ENCODE peak calls at places on chromosomes 1 and 21, in six cellular contexts. One of them, this sample, is unnamed.

GRCh38 chr1:40232444-40232843 is 15.3 kb upstream of the TMCO2 start:
- DNase-seq in HepG2: no peak
- DNase-seq in HCT116: no peak
- DNase-seq in K562: no peak
- DNase-seq in H1: no peak
- DNase-seq in SK-N-SH: no peak
- DNase-seq in this sample: no peak

GRCh38 chr1:81654147-81654546 is 146.6 kb upstream of the ADGRL2 start:
- DNase-seq in K562: no peak
- DNase-seq in HCT116: no peak
- DNase-seq in SK-N-SH: no peak
- DNase-seq in H1: no peak
- DNase-seq in HepG2: no peak
- DNase-seq in this sample: no peak

GRCh38 chr1:17696417-17697301 is 58.5 kb upstream of the ACTL8 start:
- DNase-seq in HCT116: peak
- DNase-seq in HepG2: no peak
- DNase-seq in H1: peak
- DNase-seq in K562: no peak
- DNase-seq in SK-N-SH: no peak
- DNase-seq in this sample: peak

GRCh38 chr1:228455715-228456114 is 31.5 kb upstream of the RNF187 start:
- DNase-seq in HepG2: no peak
- DNase-seq in HCT116: no peak
- DNase-seq in H1: no peak
- DNase-seq in SK-N-SH: no peak
- DNase-seq in K562: no peak
- DNase-seq in this sample: no peak

GRCh38 chr1:169466259-169467230 is 19.2 kb downstream of the SLC19A2 start:
- DNase-seq in H1: no peak
- DNase-seq in K562: peak
- DNase-seq in SK-N-SH: peak
- DNase-seq in HCT116: peak
- DNase-seq in HepG2: peak
- DNase-seq in this sample: no peak

GRCh38 chr1:45018599-45019230 is 6.7 kb downstream of the UROD start:
- DNase-seq in SK-N-SH: peak
- DNase-seq in HepG2: peak
- DNase-seq in HCT116: peak
- DNase-seq in H1: no peak
- DNase-seq in K562: peak
- DNase-seq in this sample: no peak

GRCh38 chr1:41724248-41724647 is 194.5 kb downstream of the HIVEP3 start:
- DNase-seq in H1: no peak
- DNase-seq in HCT116: no peak
- DNase-seq in SK-N-SH: no peak
- DNase-seq in HepG2: no peak
- DNase-seq in K562: no peak
- DNase-seq in this sample: no peak

GRCh38 chr21:33541105-33541711 is 709 bp downstream of the GART start:
- DNase-seq in K562: peak
- DNase-seq in HCT116: no peak
- DNase-seq in H1: no peak
- DNase-seq in SK-N-SH: no peak
- DNase-seq in HepG2: peak
- DNase-seq in this sample: peak

GRCh38 chr1:24420547-24420946 is 4.9 kb downstream of the NIPAL3 start:
- DNase-seq in HCT116: no peak
- DNase-seq in SK-N-SH: no peak
- DNase-seq in H1: no peak
- DNase-seq in HepG2: no peak
- DNase-seq in K562: no peak
- DNase-seq in this sample: no peak

GRCh38 chr1:34511802-34512201 is 243.0 kb upstream of the GJB5 start:
- DNase-seq in SK-N-SH: no peak
- DNase-seq in HepG2: no peak
- DNase-seq in K562: no peak
- DNase-seq in H1: no peak
- DNase-seq in HCT116: no peak
- DNase-seq in this sample: no peak

GRCh38 chr1:178649582-178650350 is 75.3 kb upstream of the RALGPS2 start:
- DNase-seq in SK-N-SH: no peak
- DNase-seq in K562: no peak
- DNase-seq in HepG2: no peak
- DNase-seq in H1: no peak
- DNase-seq in HCT116: no peak
- DNase-seq in this sample: no peak

GRCh38 chr1:62318756-62319544 is at the start of gene KANK4:
- DNase-seq in K562: no peak
- DNase-seq in H1: no peak
- DNase-seq in HepG2: peak
- DNase-seq in HCT116: no peak
- DNase-seq in SK-N-SH: peak
- DNase-seq in this sample: no peak

GRCh38 chr1:113405573-113405972 is 15.3 kb downstream of the MAGI3 start:
- DNase-seq in SK-N-SH: no peak
- DNase-seq in HCT116: no peak
- DNase-seq in H1: no peak
- DNase-seq in K562: no peak
- DNase-seq in HepG2: peak
- DNase-seq in this sample: no peak

GRCh38 chr1:85289207-85289847 is 12.9 kb upstream of the BCL10 start:
- DNase-seq in HepG2: no peak
- DNase-seq in SK-N-SH: no peak
- DNase-seq in HCT116: peak
- DNase-seq in H1: no peak
- DNase-seq in K562: peak
- DNase-seq in this sample: peak

GRCh38 chr1:116289219-116289618 is 83.8 kb upstream of the ATP1A1 start:
- DNase-seq in HepG2: peak
- DNase-seq in HCT116: no peak
- DNase-seq in SK-N-SH: no peak
- DNase-seq in K562: no peak
- DNase-seq in H1: no peak
- DNase-seq in this sample: no peak

GRCh38 chr1:27572019-27572678 is 31.8 kb downstream of the AHDC1 start:
- DNase-seq in HCT116: no peak
- DNase-seq in SK-N-SH: no peak
- DNase-seq in H1: no peak
- DNase-seq in K562: peak
- DNase-seq in HepG2: no peak
- DNase-seq in this sample: no peak

GRCh38 chr21:40595806-40596205 is 251.2 kb downstream of the DSCAM start:
- DNase-seq in SK-N-SH: no peak
- DNase-seq in H1: no peak
- DNase-seq in HCT116: no peak
- DNase-seq in HepG2: no peak
- DNase-seq in K562: no peak
- DNase-seq in this sample: no peak

GRCh38 chr1:238562376-238562775 is 671.7 kb upstream of the ZP4 start:
- DNase-seq in SK-N-SH: no peak
- DNase-seq in K562: no peak
- DNase-seq in H1: no peak
- DNase-seq in HepG2: no peak
- DNase-seq in HCT116: no peak
- DNase-seq in this sample: no peak

GRCh38 chr1:10070206-10070605 is 37.4 kb downstream of the UBE4B start:
- DNase-seq in SK-N-SH: no peak
- DNase-seq in K562: no peak
- DNase-seq in H1: no peak
- DNase-seq in HepG2: no peak
- DNase-seq in HCT116: no peak
- DNase-seq in this sample: no peak

GRCh38 chr1:219347843-219348475 is 174.3 kb downstream of the LYPLAL1 start:
- DNase-seq in HepG2: no peak
- DNase-seq in H1: no peak
- DNase-seq in K562: no peak
- DNase-seq in HCT116: no peak
- DNase-seq in SK-N-SH: no peak
- DNase-seq in this sample: no peak

GRCh38 chr1:223421025-223421424 is 27.8 kb downstream of the CCDC185 start:
- DNase-seq in HCT116: no peak
- DNase-seq in SK-N-SH: no peak
- DNase-seq in H1: no peak
- DNase-seq in HepG2: no peak
- DNase-seq in K562: no peak
- DNase-seq in this sample: no peak

GRCh38 chr1:70672333-70672935 is 261.4 kb downstream of the CTH start:
- DNase-seq in K562: no peak
- DNase-seq in HCT116: no peak
- DNase-seq in H1: no peak
- DNase-seq in SK-N-SH: no peak
- DNase-seq in HepG2: no peak
- DNase-seq in this sample: no peak

GRCh38 chr1:58909162-58909560 is 125.3 kb upstream of the JUN start:
- DNase-seq in H1: no peak
- DNase-seq in HCT116: no peak
- DNase-seq in SK-N-SH: no peak
- DNase-seq in HepG2: no peak
- DNase-seq in K562: no peak
- DNase-seq in this sample: no peak

GRCh38 chr1:109478806-109479205 is 4.9 kb upstream of the ATXN7L2 start:
- DNase-seq in HepG2: no peak
- DNase-seq in HCT116: no peak
- DNase-seq in H1: no peak
- DNase-seq in K562: peak
- DNase-seq in SK-N-SH: no peak
- DNase-seq in this sample: no peak

GRCh38 chr1:173946380-173946921 is 29.3 kb upstream of the SERPINC1 start:
- DNase-seq in H1: no peak
- DNase-seq in HepG2: no peak
- DNase-seq in SK-N-SH: no peak
- DNase-seq in HCT116: no peak
- DNase-seq in K562: no peak
- DNase-seq in this sample: no peak

GRCh38 chr1:211359876-211360275 is 33.2 kb downstream of the TRAF5 start:
- DNase-seq in K562: no peak
- DNase-seq in HCT116: no peak
- DNase-seq in H1: no peak
- DNase-seq in SK-N-SH: no peak
- DNase-seq in HepG2: no peak
- DNase-seq in this sample: no peak

GRCh38 chr21:33751120-33751519 is 108.8 kb downstream of the ITSN1 start:
- DNase-seq in K562: peak
- DNase-seq in H1: no peak
- DNase-seq in HCT116: no peak
- DNase-seq in HepG2: no peak
- DNase-seq in SK-N-SH: no peak
- DNase-seq in this sample: no peak

GRCh38 chr21:36973986-36974850 is 7.7 kb upstream of the HLCS start:
- DNase-seq in HCT116: no peak
- DNase-seq in HepG2: no peak
- DNase-seq in H1: no peak
- DNase-seq in SK-N-SH: no peak
- DNase-seq in K562: peak
- DNase-seq in this sample: no peak

GRCh38 chr1:29240400-29240837 is 4.1 kb downstream of the PTPRU start:
- DNase-seq in HCT116: no peak
- DNase-seq in H1: peak
- DNase-seq in SK-N-SH: peak
- DNase-seq in HepG2: no peak
- DNase-seq in K562: no peak
- DNase-seq in this sample: no peak

GRCh38 chr1:98674075-98674781 is 12.7 kb downstream of the SNX7 start:
- DNase-seq in K562: no peak
- DNase-seq in SK-N-SH: no peak
- DNase-seq in H1: no peak
- DNase-seq in HepG2: no peak
- DNase-seq in HCT116: no peak
- DNase-seq in this sample: no peak

GRCh38 chr1:81305997-81306452 is 494.7 kb upstream of the ADGRL2 start:
- DNase-seq in HepG2: no peak
- DNase-seq in HCT116: no peak
- DNase-seq in H1: no peak
- DNase-seq in SK-N-SH: peak
- DNase-seq in K562: no peak
- DNase-seq in this sample: peak

GRCh38 chr21:42560517-42561179 is 47.0 kb downstream of the SLC37A1 start:
- DNase-seq in H1: no peak
- DNase-seq in SK-N-SH: no peak
- DNase-seq in K562: no peak
- DNase-seq in HCT116: no peak
- DNase-seq in HepG2: no peak
- DNase-seq in this sample: no peak

GRCh38 chr1:76868154-76868882 is 1.0 kb downstream of the ST6GALNAC5 start:
- DNase-seq in HepG2: no peak
- DNase-seq in SK-N-SH: peak
- DNase-seq in HCT116: no peak
- DNase-seq in H1: no peak
- DNase-seq in K562: peak
- DNase-seq in this sample: no peak

DNA sequence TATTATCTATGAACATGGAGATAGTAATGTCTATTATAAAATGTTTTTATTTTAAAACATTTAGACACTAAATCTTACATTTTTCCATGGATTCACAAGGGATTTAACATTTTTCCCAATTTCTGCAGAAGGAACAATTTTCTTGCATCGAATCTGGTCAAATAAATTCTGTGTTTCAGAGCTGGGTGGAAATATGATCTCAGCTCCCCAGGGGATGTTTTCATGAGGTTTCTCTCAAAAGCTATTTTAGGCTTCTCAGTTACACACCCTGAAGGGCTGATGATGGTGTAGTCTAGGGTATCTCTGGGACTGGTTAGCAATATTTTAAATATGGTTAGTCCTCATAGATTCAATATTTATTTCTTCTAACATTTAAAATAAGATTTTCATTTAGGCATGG is 69.5 kb upstream of the WARS2 start:
- DNase-seq in HCT116: no peak
- DNase-seq in SK-N-SH: no peak
- DNase-seq in K562: no peak
- DNase-seq in H1: no peak
- DNase-seq in HepG2: no peak
- DNase-seq in this sample: no peak
- TF ChIP-seq SIN3A in HCT116: no peak
- TF ChIP-seq SIN3A in SK-N-SH: no peak
- TF ChIP-seq SIN3A in K562: no peak
- TF ChIP-seq SIN3A in H1: no peak
- TF ChIP-seq SIN3A in HepG2: no peak
- TF ChIP-seq SIN3A in this sample: no peak

GRCh38 chr1:201481004-201481380 is 12.0 kb upstream of the PHLDA3 start:
- DNase-seq in H1: no peak
- DNase-seq in SK-N-SH: no peak
- DNase-seq in HCT116: no peak
- DNase-seq in K562: no peak
- DNase-seq in HepG2: no peak
- DNase-seq in this sample: no peak
- TF ChIP-seq SIN3A in H1: no peak
- TF ChIP-seq SIN3A in SK-N-SH: no peak
- TF ChIP-seq SIN3A in HCT116: no peak
- TF ChIP-seq SIN3A in K562: no peak
- TF ChIP-seq SIN3A in HepG2: no peak
- TF ChIP-seq SIN3A in this sample: no peak

GRCh38 chr1:243582321-243582720 is 267.7 kb downstream of the AKT3 start:
- DNase-seq in SK-N-SH: no peak
- DNase-seq in H1: no peak
- DNase-seq in K562: no peak
- DNase-seq in HepG2: no peak
- DNase-seq in HCT116: no peak
- DNase-seq in this sample: no peak
- TF ChIP-seq SIN3A in SK-N-SH: no peak
- TF ChIP-seq SIN3A in H1: no peak
- TF ChIP-seq SIN3A in K562: no peak
- TF ChIP-seq SIN3A in HepG2: no peak
- TF ChIP-seq SIN3A in HCT116: no peak
- TF ChIP-seq SIN3A in this sample: no peak

GRCh38 chr1:3137111-3138100 is 68.4 kb downstream of the PRDM16 start:
- DNase-seq in HCT116: no peak
- DNase-seq in SK-N-SH: no peak
- DNase-seq in HepG2: no peak
- DNase-seq in H1: no peak
- DNase-seq in K562: no peak
- DNase-seq in this sample: no peak
- TF ChIP-seq SIN3A in HCT116: no peak
- TF ChIP-seq SIN3A in SK-N-SH: no peak
- TF ChIP-seq SIN3A in HepG2: no peak
- TF ChIP-seq SIN3A in H1: no peak
- TF ChIP-seq SIN3A in K562: no peak
- TF ChIP-seq SIN3A in this sample: no peak

This sample was measured in Panc1.